ENCODE peak calls at places on chromosomes 11 and 22, in five cellular contexts. H is astrocyte of the spinal cord, Y is aorta, A is suprapubic skin, J is GM23248. K is an unnamed sample.

GRCh38 chr22:18954941-18955571 is 19.0 kb upstream of the PRODH start:
- DNase-seq in H (no peak), Y (peak; percentile 71), A (peak; percentile 59), J (no peak), K (no peak)

GRCh38 chr11:8796926-8797325 is 114.1 kb upstream of the AKIP1 start:
- DNase-seq in A (no peak), J (no peak), H (no peak), Y (no peak), K (no peak)

GRCh38 chr11:125274309-125274708 is 109.8 kb downstream of the PKNOX2 start:
- DNase-seq in J (no peak), Y (no peak), H (no peak), A (no peak), K (no peak)

GRCh38 chr11:31870609-31871309 is 59.6 kb upstream of the PAX6 start:
- DNase-seq in H (peak; percentile 32), Y (no peak), J (peak; percentile 50), A (no peak), K (peak; percentile 76)

GRCh38 chr11:36601145-36601544 is 3.1 kb upstream of the RAG2 start:
- DNase-seq in Y (no peak), H (no peak), A (no peak), J (no peak), K (no peak)

GRCh38 chr11:61816736-61817455 is at the start of gene FADS1:
- DNase-seq in A (peak; percentile 94), Y (peak; percentile 98), H (peak; percentile 94), J (peak; percentile 95), K (peak; percentile 94)

GRCh38 chr11:124882339-124883071 is 15.2 kb downstream of the ROBO4 start:
- DNase-seq in A (no peak), H (peak; percentile 13), J (no peak), Y (peak; percentile 65), K (no peak)

GRCh38 chr22:32318361-32318760 is 39.3 kb upstream of the RFPL3 start:
- DNase-seq in J (no peak), A (no peak), H (no peak), Y (no peak), K (no peak)

GRCh38 chr11:28581286-28582242 is 473.4 kb downstream of the METTL15 start:
- DNase-seq in H (peak; percentile 88), J (peak; percentile 66), Y (no peak), A (no peak), K (no peak)

GRCh38 chr11:12692238-12693074 is 18.2 kb downstream of the TEAD1 start:
- DNase-seq in J (peak; percentile 92), Y (peak; percentile 92), A (peak; percentile 86), H (peak; percentile 97), K (no peak)

GRCh38 chr11:12693075-12693473 is 18.9 kb downstream of the TEAD1 start:
- DNase-seq in Y (no peak), J (peak; percentile 47), A (no peak), H (peak; percentile 83), K (no peak)

GRCh38 chr11:12695221-12695794 is 21.1 kb downstream of the TEAD1 start:
- DNase-seq in H (no peak), Y (no peak), J (no peak), A (no peak), K (no peak)

GRCh38 chr11:12693485-12694181 is 19.4 kb downstream of the TEAD1 start:
- DNase-seq in Y (no peak), H (peak; percentile 99), A (no peak), J (peak; percentile 96), K (no peak)

GRCh38 chr11:12694182-12694531 is 19.9 kb downstream of the TEAD1 start:
- DNase-seq in Y (no peak), H (no peak), A (no peak), J (peak; percentile 62), K (no peak)
- H3K4me3 ChIP-seq in Y (no peak overlapping the region), H (peak overlapping the region; percentile 14), A (peak overlapping the region; percentile 27), J (peak overlapping the region; percentile 61), K (no peak overlapping the region)

DNA sequence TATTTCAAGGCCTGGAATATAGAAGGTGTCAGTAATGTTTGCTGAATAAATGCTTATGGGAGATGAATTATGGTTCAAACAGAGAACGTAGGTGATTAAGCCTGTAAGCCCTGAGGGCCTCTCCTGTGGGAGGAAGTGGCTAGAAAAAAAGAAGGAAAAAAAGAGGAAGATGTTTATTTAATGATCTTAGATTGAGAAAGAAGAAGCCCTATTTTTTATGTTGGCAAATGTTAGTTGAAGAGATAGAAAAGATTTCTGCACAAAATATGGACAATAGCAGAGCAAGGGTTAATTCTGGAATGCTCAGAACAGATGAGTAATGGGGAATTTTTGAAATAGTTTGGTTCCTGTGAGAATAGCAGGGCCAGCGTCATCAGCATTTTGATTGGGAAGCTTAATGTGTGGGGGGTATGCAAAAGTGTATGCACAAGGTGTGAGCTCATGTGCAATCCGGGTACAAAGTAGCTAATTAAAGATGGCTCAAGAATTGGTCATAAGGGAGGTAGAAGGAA is 95.7 kb downstream of the TEAD1 start:
- DNase-seq in J (peak; percentile 89), H (peak; percentile 77), A (no peak), Y (no peak), K (no peak)
- H3K4me3 ChIP-seq in J (peak overlapping the region; percentile 21), H (no peak overlapping the region), A (no peak overlapping the region), Y (no peak overlapping the region), K (no peak overlapping the region)

GRCh38 chr11:101913631-101914030 is 1.2 kb upstream of the CEP126 start:
- DNase-seq in A (no peak), Y (no peak), J (no peak), H (no peak), K (no peak)

GRCh38 chr11:101907826-101908225 is 7.0 kb upstream of the CEP126 start:
- DNase-seq in H (no peak), A (no peak), Y (no peak), J (no peak), K (no peak)

GRCh38 chr11:101914349-101914736 is 467 bp upstream of the CEP126 start:
- DNase-seq in A (no peak), Y (no peak), J (peak; percentile 80), H (peak; percentile 57), K (no peak)

GRCh38 chr11:101912823-101913284 is 2.0 kb upstream of the CEP126 start:
- DNase-seq in Y (no peak), J (peak; percentile 29), A (no peak), H (peak; percentile 36), K (no peak)

DNA sequence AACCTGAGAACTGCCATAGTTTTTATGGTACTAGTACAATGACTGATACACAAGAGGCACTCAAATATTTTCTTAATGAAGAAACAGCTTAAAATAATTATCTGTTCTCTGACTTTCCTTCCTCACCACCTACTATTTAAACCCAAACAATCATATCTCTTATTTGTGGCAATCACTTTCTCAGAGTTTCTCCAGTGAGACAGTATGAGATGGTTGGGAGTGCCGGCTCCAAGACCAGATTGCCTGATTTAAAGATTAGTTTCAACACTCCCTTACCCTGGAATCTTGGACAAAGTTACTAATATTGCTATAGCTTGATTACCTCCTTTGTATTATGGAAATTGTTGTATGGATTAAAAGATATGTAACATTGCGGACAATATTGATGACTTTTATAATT is 5.7 kb upstream of the CEP126 start:
- DNase-seq in A (no peak), Y (no peak), H (no peak), J (no peak), K (no peak)
- H3K4me3 ChIP-seq in A (no peak overlapping the region), Y (no peak overlapping the region), H (no peak overlapping the region), J (no peak overlapping the region), K (no peak overlapping the region)

DNA sequence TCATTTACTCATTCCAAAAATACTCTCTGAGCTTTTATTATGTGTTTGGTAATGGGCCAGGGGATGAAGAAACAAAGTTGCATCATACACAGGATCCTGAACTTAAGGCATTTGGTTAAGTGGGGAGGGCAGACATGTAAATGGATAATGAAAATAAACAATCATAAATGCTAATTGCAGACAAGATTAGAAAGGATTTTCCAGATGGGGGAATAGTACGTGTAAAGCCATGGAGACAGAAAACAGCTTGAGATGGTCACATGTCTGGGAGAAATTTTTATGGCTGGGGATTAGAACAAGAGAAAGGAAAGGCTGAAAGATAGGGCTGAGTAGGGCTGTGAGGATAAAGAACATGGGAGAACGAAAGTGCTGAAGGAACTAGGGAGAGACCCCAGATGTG is 534.3 kb upstream of the LARGE1 start:
- DNase-seq in H (no peak), Y (no peak), J (no peak), A (no peak), K (no peak)
- H3K4me3 ChIP-seq in H (no peak overlapping the region), Y (no peak overlapping the region), J (no peak overlapping the region), A (no peak overlapping the region), K (no peak overlapping the region)

GRCh38 chr22:25235547-25236290 is 16.3 kb downstream of the CRYBB2 start:
- DNase-seq in Y (peak; percentile 90), J (peak; percentile 71), H (peak; percentile 67), A (no peak), K (peak; percentile 94)
- H3K4me3 ChIP-seq in Y (no peak overlapping the region), J (no peak overlapping the region), H (no peak overlapping the region), A (no peak overlapping the region), K (no peak overlapping the region)

GRCh38 chr11:117985953-117986887 is at the start of gene IL10RA:
- DNase-seq in J (peak; percentile 64), A (peak; percentile 82), H (peak; percentile 28), Y (peak; percentile 90), K (peak; percentile 91)

GRCh38 chr11:117992620-117993019 is 6.4 kb downstream of the IL10RA start:
- DNase-seq in H (no peak), Y (no peak), A (no peak), J (no peak), K (no peak)

GRCh38 chr11:117992136-117992535 is 5.9 kb downstream of the IL10RA start:
- DNase-seq in A (no peak), Y (no peak), H (no peak), J (no peak), K (no peak)

GRCh38 chr11:117986981-117987495 is 844 bp downstream of the IL10RA start:
- DNase-seq in H (no peak), J (peak; percentile 23), Y (no peak), A (no peak), K (peak; percentile 59)

DNA sequence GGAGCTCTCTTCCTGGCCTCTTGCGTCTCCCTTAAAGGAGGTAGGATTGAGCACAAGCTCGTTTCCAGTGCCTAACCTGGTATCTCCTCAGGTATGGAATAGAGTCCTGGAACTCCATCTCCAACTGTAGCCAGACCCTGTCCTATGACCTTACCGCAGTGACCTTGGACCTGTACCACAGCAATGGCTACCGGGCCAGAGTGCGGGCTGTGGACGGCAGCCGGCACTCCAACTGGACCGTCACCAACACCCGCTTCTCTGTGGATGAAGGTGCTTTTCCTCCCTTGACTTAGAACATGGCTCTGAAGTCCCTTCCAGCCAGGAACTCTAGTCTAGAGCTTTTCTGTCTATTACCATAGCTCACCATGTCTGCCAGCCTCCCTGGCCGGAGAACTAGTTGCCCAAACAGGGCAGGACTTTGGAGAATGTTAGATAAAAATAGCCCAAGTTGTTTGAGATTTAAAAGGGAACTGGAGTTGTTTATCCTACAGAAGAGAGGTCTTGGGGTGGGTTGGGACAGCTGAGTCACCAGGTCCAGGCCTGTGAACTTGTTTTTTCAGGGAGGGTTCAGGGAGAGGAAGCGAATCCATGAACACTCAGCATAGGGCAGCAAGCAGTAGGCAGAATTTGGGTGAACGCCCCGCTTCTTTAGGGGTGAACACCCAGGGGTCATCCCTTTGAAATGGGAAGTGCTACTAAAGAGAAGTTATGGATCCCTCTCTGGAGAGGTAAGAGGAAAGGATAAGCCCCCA is 3.3 kb downstream of the IL10RA start:
- DNase-seq in H (no peak), Y (no peak), A (no peak), J (no peak), K (no peak)
- H3K4me3 ChIP-seq in H (no peak overlapping the region), Y (no peak overlapping the region), A (peak overlapping the region; percentile 51), J (no peak overlapping the region), K (no peak overlapping the region)

K was measured in Karpas-422.